ENCODE peak calls at places on chromosomes 11 and 22, in four cellular contexts. F, S, G and N are unnamed samples.

GRCh38 chr11:67276821-67277230 is 10.6 kb downstream of the GRK2 start:
- DNase-seq in F (no peak), S (peak), G (no peak), N (no peak)

GRCh38 chr11:5684627-5685362 is at the start of gene TRIM5:
- DNase-seq in G (peak), F (peak), S (peak), N (peak)

GRCh38 chr11:66448523-66448922 is 9.9 kb upstream of the MRPL11 start:
- DNase-seq in G (no peak), S (no peak), F (no peak), N (no peak)

GRCh38 chr11:2272241-2272945 is 2.0 kb upstream of the ASCL2 start:
- DNase-seq in S (no peak), G (no peak), F (peak), N (no peak)

GRCh38 chr11:61037694-61038093 is 64.6 kb upstream of the CD5 start:
- DNase-seq in S (no peak), G (no peak), F (no peak), N (no peak)

GRCh38 chr11:44320289-44320973 is 10.5 kb upstream of the ALX4 start:
- DNase-seq in F (peak), G (no peak), S (no peak), N (no peak)

GRCh38 chr11:65866524-65867283 is 5.9 kb downstream of the EFEMP2 start:
- DNase-seq in F (no peak), S (no peak), G (no peak), N (no peak)

GRCh38 chr22:46053563-46054090 is 76.7 kb upstream of the WNT7B start:
- DNase-seq in G (no peak), F (no peak), S (no peak), N (no peak)

GRCh38 chr22:35725521-35725920 is 7.8 kb downstream of the APOL5 start:
- DNase-seq in F (no peak), S (no peak), G (no peak), N (no peak)

GRCh38 chr11:118282635-118283310 is 18.7 kb upstream of the MPZL2 start:
- DNase-seq in F (no peak), G (no peak), S (peak), N (no peak)

GRCh38 chr11:78651923-78652602 is 77.4 kb upstream of the NARS2 start:
- DNase-seq in F (peak), S (no peak), G (no peak), N (no peak)

GRCh38 chr11:110883266-110883665 is 171.0 kb upstream of the ARHGAP20 start:
- DNase-seq in G (no peak), S (no peak), F (no peak), N (no peak)

GRCh38 chr11:91296628-91297027 is 928.0 kb upstream of the FAT3 start:
- DNase-seq in S (no peak), F (no peak), G (no peak), N (no peak)

GRCh38 chr11:62124186-62125113 is 639 bp downstream of the INCENP start:
- DNase-seq in G (peak), S (peak), F (no peak), N (no peak)

GRCh38 chr11:93082900-93083299 is 113.4 kb downstream of the MTNR1B start:
- DNase-seq in G (no peak), S (no peak), F (no peak), N (no peak)

GRCh38 chr11:110089617-110090282 is 3.4 kb upstream of the ZC3H12C start:
- DNase-seq in F (no peak), S (no peak), G (no peak), N (no peak)

GRCh38 chr11:69049490-69049867 is 747 bp downstream of the TPCN2 start:
- DNase-seq in F (no peak), S (peak), G (no peak), N (no peak)

GRCh38 chr22:42297778-42298177 is 27.3 kb upstream of the TCF20 start:
- DNase-seq in G (peak), F (no peak), S (no peak), N (no peak)

GRCh38 chr11:109940816-109941215 is 152.4 kb upstream of the ZC3H12C start:
- DNase-seq in S (peak), G (no peak), F (no peak), N (no peak)

GRCh38 chr11:116960916-116961315 is 123.5 kb upstream of the APOA1 start:
- DNase-seq in F (no peak), G (no peak), S (no peak), N (no peak)

GRCh38 chr11:113519989-113520613 is 44.9 kb upstream of the DRD2 start:
- DNase-seq in G (no peak), F (no peak), S (no peak), N (no peak)

GRCh38 chr22:39629851-39630250 is 59.3 kb downstream of the CACNA1I start:
- DNase-seq in F (no peak), S (no peak), G (no peak), N (no peak)

GRCh38 chr11:61041755-61042518 is 60.4 kb upstream of the CD5 start:
- DNase-seq in S (no peak), G (no peak), F (no peak), N (no peak)

GRCh38 chr11:86735462-86736302 is 63.3 kb upstream of the ME3 start:
- DNase-seq in G (no peak), S (no peak), F (no peak), N (no peak)

GRCh38 chr11:62402226-62402625 is 16.6 kb upstream of the SCGB1A1 start:
- DNase-seq in F (no peak), S (no peak), G (no peak), N (no peak)

GRCh38 chr11:1964348-1964747 is 17.2 kb downstream of the MRPL23 start:
- DNase-seq in S (no peak), G (no peak), F (no peak), N (no peak)

GRCh38 chr22:46413725-46414379 is 78.3 kb downstream of the TRMU start:
- DNase-seq in G (no peak), F (no peak), S (no peak), N (no peak)

GRCh38 chr11:120337133-120337895 is 1.1 kb downstream of the ARHGEF12 start:
- DNase-seq in F (no peak), G (peak), S (no peak), N (no peak)

GRCh38 chr22:44697423-44698179 is 4.4 kb upstream of the PRR5 start:
- DNase-seq in G (peak), F (peak), S (peak), N (no peak)

GRCh38 chr22:41828516-41828915 is 4.4 kb upstream of the SREBF2 start:
- DNase-seq in G (no peak), F (no peak), S (no peak), N (no peak)

GRCh38 chr11:103633037-103633788 is 403.2 kb upstream of the DDI1 start:
- DNase-seq in G (no peak), S (no peak), F (no peak), N (no peak)

GRCh38 chr11:17263803-17264202 is 12.7 kb upstream of the NUCB2 start:
- DNase-seq in F (no peak), S (peak), G (no peak), N (no peak)

DNA sequence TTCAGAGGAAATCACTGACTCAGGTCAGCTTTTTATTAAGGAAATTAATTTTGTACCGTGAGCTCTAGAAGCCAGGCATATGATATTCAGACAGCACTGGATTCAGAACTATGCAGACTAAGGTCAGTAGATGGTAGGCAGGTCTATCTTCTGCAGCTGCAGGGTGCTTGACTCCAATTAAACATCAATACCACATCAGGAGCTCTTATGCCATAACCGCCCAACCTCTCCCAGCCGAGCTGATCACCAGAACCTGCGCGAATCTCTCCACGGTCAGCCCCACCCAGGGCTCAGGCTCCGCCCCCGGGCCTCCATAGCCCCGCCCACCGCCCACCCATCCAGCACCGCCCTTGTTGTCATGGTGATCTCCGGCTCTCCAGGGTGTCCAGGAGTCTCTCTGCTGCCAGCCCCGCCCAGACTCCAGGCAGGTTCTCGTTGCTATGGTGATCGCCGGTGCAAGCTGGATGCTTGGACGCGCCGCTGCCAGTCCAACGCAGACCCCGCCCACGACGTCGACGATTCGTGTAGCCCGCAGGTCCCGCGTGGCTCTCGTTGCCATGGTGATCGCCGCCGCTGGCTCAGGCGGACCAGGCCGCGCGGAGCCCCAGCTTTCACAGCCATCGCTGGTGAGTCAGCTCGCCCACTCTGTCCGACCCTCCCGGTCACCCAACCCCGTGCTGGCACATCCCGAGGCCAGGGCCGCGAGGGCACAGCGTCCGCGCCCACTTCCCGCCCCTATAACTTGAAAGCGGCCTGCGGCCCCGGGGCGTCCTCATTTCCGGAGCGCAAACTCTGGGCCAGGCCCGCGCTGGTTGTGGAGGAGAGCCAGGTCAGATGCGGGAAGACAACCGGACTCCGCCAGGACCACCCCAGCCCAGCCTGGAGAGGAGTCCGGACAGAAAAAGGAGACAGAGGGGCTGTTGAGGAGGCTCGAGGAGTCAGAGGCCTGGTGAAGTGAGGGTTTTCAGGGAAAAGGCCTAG is at the start of gene RAB36:
- DNase-seq in G (peak), F (peak), S (peak), N (peak)
- TF ChIP-seq POLR2AphosphoS5 in G (no peak), F (no peak), S (no peak), N (no peak)

GRCh38 chr11:71251761-71252433 is 480 bp downstream of the SHANK2 start:
- DNase-seq in F (peak), G (no peak), S (no peak), N (no peak)

GRCh38 chr11:71252434-71252781 is at the start of gene SHANK2:
- DNase-seq in S (no peak), G (no peak), F (peak), N (no peak)

GRCh38 chr11:71251159-71251721 is 1.1 kb downstream of the SHANK2 start:
- DNase-seq in G (no peak), F (no peak), S (no peak), N (no peak)

GRCh38 chr11:71253794-71254193 is 1.4 kb upstream of the SHANK2 start:
- DNase-seq in S (no peak), F (no peak), G (no peak), N (no peak)

DNA sequence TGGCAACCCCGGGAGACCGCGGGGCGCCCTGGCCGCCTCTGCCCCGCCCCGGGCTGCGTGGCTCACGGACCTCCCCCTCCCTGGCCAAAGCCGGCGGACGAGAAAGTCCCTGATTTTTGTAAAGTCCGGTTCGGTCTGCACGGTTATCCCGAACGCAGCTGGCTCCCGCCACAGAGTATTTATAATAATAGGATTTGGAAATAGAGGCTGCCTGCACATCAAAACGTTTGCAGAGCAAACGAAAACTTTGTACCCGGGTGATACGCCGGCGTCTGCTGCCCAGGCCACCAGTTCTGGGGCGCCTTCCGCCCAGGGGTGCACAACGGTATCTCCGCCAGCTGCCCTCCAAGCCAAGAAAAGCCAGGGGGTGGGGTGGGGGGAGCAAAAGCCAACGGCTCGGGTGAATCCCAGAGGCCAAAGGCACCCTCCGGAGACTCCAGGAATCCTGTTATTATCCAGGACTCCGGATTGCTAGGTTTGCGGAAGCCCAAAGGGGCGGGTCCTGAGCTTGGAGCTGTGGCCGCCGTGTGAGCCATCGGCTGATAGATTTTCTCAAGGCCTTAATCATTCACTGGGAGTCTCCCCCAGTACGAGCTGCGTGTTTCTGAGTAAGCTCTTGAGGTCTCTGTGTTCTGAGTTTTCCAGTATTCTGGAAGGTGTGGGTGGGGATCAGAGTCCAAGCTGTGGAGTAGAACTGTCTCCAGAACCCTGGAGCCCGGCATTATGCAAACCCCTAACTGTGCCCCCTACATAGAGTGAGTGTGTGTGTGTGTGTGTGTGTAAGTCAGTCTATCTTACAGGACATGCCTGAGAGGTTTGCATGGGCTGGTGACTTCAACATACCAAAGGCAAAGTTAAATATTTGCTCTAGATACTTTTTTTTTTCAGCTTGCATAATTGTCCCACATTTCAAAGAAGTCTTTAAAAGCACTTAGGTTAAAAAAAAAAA is 679 bp upstream of the SHANK2 start:
- DNase-seq in S (no peak), F (peak), G (peak), N (no peak)
- TF ChIP-seq EP300 in S (no peak), F (no peak), G (no peak), N (no peak)

DNA sequence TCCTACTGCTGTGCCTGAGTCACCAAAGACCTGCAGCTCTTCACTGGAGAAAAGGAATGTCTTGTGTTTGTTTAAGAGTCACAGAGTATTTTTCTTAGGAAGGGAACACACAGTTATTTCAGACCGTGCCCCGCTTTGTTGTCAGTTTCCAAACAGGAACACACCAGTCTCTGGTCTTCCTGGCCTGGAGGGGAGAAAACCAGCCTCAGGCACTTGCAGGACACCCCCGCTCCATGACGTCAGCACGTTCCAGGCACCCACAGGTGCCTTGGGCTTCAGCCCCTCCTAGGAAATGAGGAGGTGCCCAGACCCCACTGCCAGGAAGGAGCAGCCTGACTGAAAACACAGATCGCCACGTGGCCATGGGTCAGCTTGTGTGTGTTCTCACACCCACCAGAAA is 5.4 kb downstream of the DEAF1 start:
- DNase-seq in G (no peak), F (no peak), S (no peak), N (no peak)
- TF ChIP-seq HDAC2 in G (no peak), F (no peak), S (no peak), N (no peak)

GRCh38 chr11:15613799-15614198 is 499.1 kb downstream of the INSC start:
- DNase-seq in S (no peak), F (no peak), G (no peak), N (no peak)
- TF ChIP-seq POLR2AphosphoS5 in S (no peak), F (no peak), G (no peak), N (no peak)

DNA sequence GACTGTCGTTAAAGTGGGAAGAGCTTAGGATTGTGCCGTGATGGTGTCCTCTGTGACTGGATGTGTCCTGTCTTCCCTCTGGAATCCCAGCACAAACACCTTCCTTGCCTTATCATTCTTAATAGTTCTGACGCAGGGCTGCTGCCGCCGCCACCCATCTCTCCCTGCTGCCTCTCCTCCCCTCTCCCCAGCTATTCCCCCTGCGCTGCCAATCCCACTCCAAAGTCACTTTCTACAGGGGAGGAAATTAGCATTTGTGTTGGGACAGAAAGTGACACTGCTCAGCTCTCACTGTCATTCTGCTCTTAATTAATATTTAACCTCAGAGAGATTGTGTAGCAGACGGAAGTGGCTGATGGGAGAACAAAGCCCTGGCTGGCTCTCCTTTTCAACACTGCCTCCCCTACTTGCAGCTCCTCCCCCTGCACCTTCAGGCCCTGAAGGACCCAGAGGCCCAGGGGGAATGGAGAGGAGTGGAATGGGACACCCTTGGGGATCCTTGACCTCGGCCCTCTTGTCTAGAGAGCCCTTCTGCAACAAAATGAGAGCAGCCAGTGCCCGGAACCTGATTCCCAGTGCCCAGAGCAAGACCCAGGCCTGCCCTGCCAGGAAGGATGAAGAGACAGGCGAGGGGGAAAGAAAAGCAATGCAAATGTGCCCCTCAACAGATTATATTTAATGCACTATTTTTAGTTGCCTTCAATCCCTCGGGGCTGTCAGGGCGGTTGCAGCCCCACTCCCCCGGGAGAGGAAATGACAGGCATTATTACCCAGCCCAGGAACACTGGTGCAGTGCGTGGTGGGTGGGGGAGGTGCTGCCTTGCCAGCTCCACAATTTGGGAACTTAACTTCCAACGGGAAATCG is 14.7 kb upstream of the NRGN start:
- DNase-seq in F (no peak), G (peak), S (no peak), N (peak)
- TF ChIP-seq EP300 in F (no peak), G (no peak), S (no peak), N (no peak)

GRCh38 chr11:32891657-32892354 is 805 bp upstream of the QSER1 start:
- DNase-seq in G (no peak), S (peak), F (no peak), N (no peak)

GRCh38 chr11:32888805-32889204 is 3.8 kb upstream of the QSER1 start:
- DNase-seq in F (no peak), S (no peak), G (no peak), N (no peak)

GRCh38 chr11:32893091-32893946 is 708 bp downstream of the QSER1 start:
- DNase-seq in G (peak), F (peak), S (peak), N (no peak)

GRCh38 chr11:32892355-32893090 is at the start of gene QSER1:
- DNase-seq in S (peak), G (peak), F (peak), N (no peak)

GRCh38 chr11:32890843-32891656 is 1.6 kb upstream of the QSER1 start:
- DNase-seq in F (no peak), G (no peak), S (no peak), N (no peak)
- TF ChIP-seq HDAC2 in F (no peak), G (no peak), S (no peak), N (no peak)

DNA sequence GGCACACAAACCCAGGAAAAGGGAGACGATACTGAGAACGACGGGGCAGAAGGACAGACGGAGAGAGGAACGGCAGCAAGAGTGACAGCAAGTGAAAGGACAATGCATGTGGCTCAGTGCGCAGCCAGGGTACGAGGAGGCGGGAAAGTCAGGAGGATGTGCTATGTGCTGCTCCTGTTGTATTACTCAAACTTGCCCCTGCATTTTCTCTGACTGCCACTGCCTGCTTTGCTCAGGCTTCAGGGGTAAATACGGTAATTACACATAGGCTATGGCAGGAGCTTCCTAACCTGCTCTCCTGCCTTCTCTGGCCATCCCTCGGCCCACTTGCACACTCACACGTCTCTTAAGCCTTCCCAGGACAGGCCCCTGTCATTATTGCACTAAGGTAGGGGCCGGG is 94.8 kb downstream of the FEZ1 start:
- DNase-seq in S (no peak), F (no peak), G (no peak), N (no peak)
- TF ChIP-seq POLR2AphosphoS5 in S (no peak), F (no peak), G (no peak), N (no peak)